ENCODE peak calls at places on chromosomes 4 and X, in ten cellular contexts. B, K, J, H, Y, Q, C, F, N and L are unnamed samples.

GRCh38 chr4:70632028-70632427 is 3.5 kb downstream of the ENAM start:
- DNase-seq in K (no peak), B (peak), F (no peak), C (peak), N (no peak), Y (no peak), H (no peak), Q (no peak), J (no peak), L (peak)

GRCh38 chr4:136643416-136643815 is 888.9 kb downstream of the PCDH18 start:
- DNase-seq in J (no peak), K (peak), B (no peak), H (no peak), C (peak), Q (no peak), Y (no peak), F (no peak), N (no peak), L (peak)

GRCh38 chr4:108342325-108342986 is 173.7 kb upstream of the LEF1 start:
- DNase-seq in Q (no peak), K (no peak), N (no peak), F (no peak), C (no peak), B (no peak), Y (no peak), H (no peak), J (no peak), L (no peak)

GRCh38 chr4:53840643-53841042 is 223.8 kb downstream of the CHIC2 start:
- DNase-seq in J (no peak), H (no peak), C (peak), Y (no peak), B (peak), N (no peak), K (no peak), Q (no peak), F (no peak), L (peak)

GRCh38 chr4:23333946-23334878 is 555.6 kb downstream of the PPARGC1A start:
- DNase-seq in B (peak), F (no peak), J (no peak), K (no peak), C (peak), N (peak), Y (peak), H (peak), Q (no peak), L (peak)

GRCh38 chr4:100510551-100510950 is 7.3 kb downstream of the EMCN start:
- DNase-seq in K (no peak), J (no peak), C (no peak), N (no peak), B (no peak), Q (no peak), F (no peak), H (no peak), Y (no peak), L (no peak)

GRCh38 chr4:99467908-99468307 is 32.8 kb upstream of the ADH7 start:
- DNase-seq in Y (no peak), B (no peak), K (no peak), J (no peak), C (no peak), F (no peak), N (no peak), Q (no peak), H (no peak), L (no peak)

GRCh38 chrX:9747644-9748043 is 18.0 kb downstream of the GPR143 start:
- DNase-seq in K (no peak), N (no peak), C (no peak), H (no peak), B (no peak), F (no peak), Y (no peak), J (no peak), Q (no peak), L (no peak)

GRCh38 chrX:10989386-10989785 is 121.7 kb upstream of the HCCS start:
- DNase-seq in B (no peak), J (no peak), Y (no peak), C (no peak), Q (no peak), K (no peak), H (no peak), N (no peak), F (no peak), L (no peak)

DNA sequence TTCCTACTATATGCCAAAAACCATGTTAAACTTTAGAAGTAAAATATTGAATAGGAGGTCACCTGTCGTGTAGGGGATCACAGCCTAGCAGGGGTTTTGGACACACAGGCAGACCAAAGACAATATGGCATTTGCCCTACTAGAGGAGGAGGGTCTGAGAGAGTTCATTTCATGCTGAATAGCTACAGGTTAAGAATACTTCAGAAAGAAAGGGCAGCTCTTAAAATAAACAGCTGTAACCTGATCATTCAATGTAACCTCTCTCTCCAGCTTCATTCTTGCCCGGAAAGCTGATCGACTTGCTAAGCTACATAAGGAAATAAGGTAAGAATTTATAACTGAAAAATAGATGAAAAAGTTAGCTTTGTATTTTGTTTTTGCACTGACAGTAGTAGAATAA is 79.9 kb downstream of the MAOA start:
- DNase-seq in N (no peak), Y (no peak), F (no peak), B (no peak), H (no peak), C (no peak), Q (no peak), J (no peak), K (no peak), L (no peak)
- H3K4me3 ChIP-seq in N (no peak), Y (no peak), F (no peak), B (no peak), H (no peak), C (no peak), Q (no peak), J (no peak), K (no peak), L (no peak)

DNA sequence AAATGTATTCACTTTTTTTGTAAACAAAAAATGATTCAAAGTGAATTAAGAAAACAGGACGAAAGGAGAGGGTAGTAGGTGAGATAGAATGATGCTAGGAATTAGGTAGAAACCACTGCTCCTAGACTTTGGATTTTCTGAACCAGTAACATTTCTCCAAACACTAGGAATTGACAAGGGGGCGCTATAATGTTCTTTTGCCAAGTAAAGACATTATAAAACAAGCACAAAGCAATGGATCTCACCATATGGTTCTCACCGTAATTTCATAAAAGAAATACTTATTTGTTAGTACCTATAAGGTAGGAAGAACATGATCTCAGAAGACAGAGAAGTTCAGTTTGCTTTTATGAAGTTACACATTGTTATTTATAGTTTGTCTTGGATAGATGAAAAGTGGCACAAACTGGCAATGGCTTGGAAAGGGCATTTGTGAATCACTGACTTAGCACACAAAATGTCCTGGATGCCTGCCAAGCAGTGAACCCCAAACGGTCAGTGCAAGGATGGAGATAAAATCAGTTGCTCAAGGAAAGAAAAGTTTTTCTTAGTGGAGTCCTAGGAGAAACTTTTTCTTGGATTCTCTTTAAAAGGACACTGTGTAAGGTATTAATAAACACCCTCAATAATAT is 8.1 kb upstream of the TBC1D1 start:
- DNase-seq in B (peak), C (no peak), Y (no peak), Q (no peak), H (no peak), J (no peak), K (no peak), F (no peak), N (no peak), L (no peak)
- TF ChIP-seq CTCF in B (no peak), C (peak), Y (no peak), Q (no peak), H (no peak), J (no peak), K (peak), F (no peak), N (no peak), L (no peak)

DNA sequence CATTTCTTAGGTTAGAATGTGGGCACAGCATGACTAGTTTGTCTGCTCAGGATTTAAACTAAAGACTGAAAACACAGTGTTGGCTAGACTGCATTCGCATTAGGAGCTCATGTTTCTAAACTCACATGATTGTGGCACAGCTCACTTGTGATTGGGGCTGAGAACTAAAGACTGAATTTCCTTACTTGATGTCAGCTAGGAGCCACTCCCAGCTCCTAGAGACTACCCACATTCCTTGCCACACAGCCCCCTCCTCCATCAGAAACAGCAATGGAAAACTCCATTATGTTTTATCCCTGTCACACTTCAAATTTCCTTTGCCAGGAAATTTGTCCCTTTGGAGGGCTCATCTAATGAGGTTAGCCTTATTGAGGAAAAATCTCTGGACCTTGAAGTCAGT is 170.2 kb upstream of the NUDT6 start:
- DNase-seq in Y (no peak), H (no peak), B (no peak), K (no peak), F (no peak), C (no peak), Q (no peak), N (no peak), J (no peak), L (no peak)
- H3K4me3 ChIP-seq in Y (no peak), H (no peak), B (no peak), K (no peak), F (no peak), C (no peak), Q (no peak), N (no peak), J (no peak), L (no peak)

DNA sequence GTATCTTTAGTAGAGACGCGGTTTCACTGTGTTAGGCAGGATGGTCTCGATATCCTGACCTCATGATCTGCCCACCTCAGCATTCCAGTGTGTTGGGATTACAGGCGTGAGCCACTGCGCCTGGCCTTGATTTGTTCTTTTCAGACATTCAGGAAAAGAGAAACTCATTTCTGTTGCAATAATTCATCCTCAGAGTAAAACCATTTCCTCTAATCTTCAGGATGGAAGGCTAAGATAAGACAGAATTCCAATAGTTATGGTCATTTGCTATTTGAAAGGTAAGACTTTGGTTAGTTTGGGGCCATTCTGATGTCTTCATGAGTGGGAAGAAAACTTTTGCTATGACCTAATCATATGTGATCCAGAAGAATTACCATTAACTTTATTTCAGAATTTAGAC is 83.0 kb downstream of the LRP2BP start:
- DNase-seq in Q (no peak), J (no peak), B (no peak), N (no peak), K (no peak), H (no peak), C (no peak), Y (no peak), F (no peak), L (no peak)
- TF ChIP-seq CTCF in Q (no peak), J (no peak), B (no peak), N (no peak), K (no peak), H (no peak), C (no peak), Y (no peak), F (no peak), L (no peak)

GRCh38 chr4:15400911-15401671 is 26.7 kb upstream of the C1QTNF7 start:
- DNase-seq in F (peak), K (peak), C (peak), B (peak), Y (peak), Q (peak), N (peak), J (peak), H (peak), L (peak)
- H3K4me3 ChIP-seq in F (no peak), K (no peak), C (no peak), B (no peak), Y (no peak), Q (no peak), N (no peak), J (no peak), H (no peak), L (no peak)

DNA sequence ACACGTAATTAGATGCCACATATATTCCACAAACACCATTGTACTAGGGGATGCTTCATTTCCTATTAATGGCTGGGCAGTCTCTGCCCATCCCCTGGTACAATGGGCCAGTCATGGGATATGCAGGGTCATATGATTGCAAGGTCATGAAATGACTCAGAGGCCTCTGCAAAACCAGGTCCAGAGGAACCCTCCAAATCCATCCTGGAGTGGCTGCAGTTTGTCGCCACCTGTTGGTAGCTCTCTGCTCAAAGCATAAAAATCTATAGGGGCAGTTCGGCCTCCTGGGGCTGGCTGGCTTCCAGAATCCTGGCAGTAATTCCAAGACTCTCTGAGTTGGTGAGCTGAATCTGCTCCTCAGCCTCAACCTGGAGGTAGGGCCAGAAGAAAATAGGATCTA is 22.9 kb upstream of the PUDP start:
- DNase-seq in J (no peak), N (no peak), B (peak), H (no peak), C (peak), Y (peak), Q (peak), K (peak), F (no peak), L (peak)
- TF ChIP-seq CTCF in J (peak), N (peak), B (peak), H (no peak), C (peak), Y (no peak), Q (peak), K (peak), F (peak), L (peak)